ENCODE peak calls at places on chromosomes 3 and 15, in four cellular contexts. L is IMR-90, E is A549, T is H1. O is an unnamed sample.

GRCh38 chr3:17852217-17852616 is 109.8 kb upstream of the TBC1D5 start:
- DNase-seq in E (no peak), L (no peak), T (no peak), O (no peak)

GRCh38 chr15:63948436-63948835 is 97.8 kb downstream of the DAPK2 start:
- DNase-seq in L (no peak), T (peak), E (no peak), O (no peak)

GRCh38 chr3:4978259-4978965 is 825 bp upstream of the BHLHE40 start:
- DNase-seq in E (peak), L (peak), T (peak), O (peak)

GRCh38 chr3:147118611-147119010 is 287.7 kb downstream of the ZIC4 start:
- DNase-seq in L (no peak), T (no peak), E (no peak), O (no peak)

GRCh38 chr15:79644091-79644490 is 212.0 kb downstream of the MINAR1 start:
- DNase-seq in E (peak), L (peak), T (no peak), O (no peak)

GRCh38 chr3:123620338-123620737 is 35.5 kb upstream of the HACD2 start:
- DNase-seq in E (no peak), L (peak), T (no peak), O (no peak)

GRCh38 chr3:157204431-157204830 is 44.5 kb upstream of the CCNL1 start:
- DNase-seq in T (no peak), E (no peak), L (peak), O (no peak)

GRCh38 chr3:10375296-10376053 is 54.6 kb upstream of the SEC13 start:
- DNase-seq in T (no peak), E (no peak), L (no peak), O (no peak)

GRCh38 chr15:43541785-43542184 is 24.4 kb downstream of the MAP1A start:
- DNase-seq in L (peak), E (no peak), T (no peak), O (no peak)

GRCh38 chr3:67075295-67075694 is 77.2 kb downstream of the KBTBD8 start:
- DNase-seq in L (no peak), E (no peak), T (no peak), O (no peak)

GRCh38 chr3:45381168-45381852 is 7.1 kb upstream of the LARS2 start:
- DNase-seq in L (no peak), T (no peak), E (no peak), O (no peak)

GRCh38 chr3:69282191-69282590 is 103.7 kb downstream of the FRMD4B start:
- DNase-seq in T (no peak), E (no peak), L (no peak), O (no peak)

GRCh38 chr15:24898715-24899278 is 56.0 kb upstream of the SNRPN start:
- DNase-seq in T (peak), E (no peak), L (no peak), O (no peak)

GRCh38 chr15:81152799-81153198 is 18.7 kb downstream of the CFAP161 start:
- DNase-seq in E (no peak), L (peak), T (no peak), O (no peak)

GRCh38 chr15:63318344-63318743 is 40.9 kb downstream of the APH1B start:
- DNase-seq in E (no peak), T (no peak), L (no peak), O (no peak)

GRCh38 chr3:48502121-48502520 is 1.9 kb downstream of the SHISA5 start:
- DNase-seq in E (no peak), T (no peak), L (no peak), O (no peak)

GRCh38 chr3:66823010-66823399 is 175.1 kb upstream of the KBTBD8 start:
- DNase-seq in T (no peak), L (no peak), E (no peak), O (no peak)

GRCh38 chr15:40891810-40892448 is 2.3 kb upstream of the VPS18 start:
- DNase-seq in E (no peak), L (peak), T (no peak), O (no peak)

GRCh38 chr3:113111308-113111707 is 100.0 kb upstream of the BOC start:
- DNase-seq in E (no peak), T (no peak), L (peak), O (peak)

GRCh38 chr15:78709263-78709882 is 68.4 kb upstream of the CHRNB4 start:
- DNase-seq in E (peak), L (peak), T (peak), O (peak)

GRCh38 chr3:123286308-123287023 is 84.7 kb downstream of the SEC22A start:
- DNase-seq in L (peak), E (peak), T (peak), O (peak)

GRCh38 chr3:12308517-12308916 is 19.6 kb downstream of the PPARG start:
- DNase-seq in T (no peak), E (peak), L (peak), O (no peak)

GRCh38 chr3:171028025-171028778 is 1.7 kb upstream of the SLC2A2 start:
- DNase-seq in L (peak), E (no peak), T (peak), O (peak)

GRCh38 chr3:114863848-114864247 is 283.2 kb downstream of the ZBTB20 start:
- DNase-seq in E (no peak), T (no peak), L (no peak), O (no peak)

GRCh38 chr3:22951910-22952309 is 251.2 kb upstream of the UBE2E2 start:
- DNase-seq in L (no peak), E (no peak), T (no peak), O (no peak)

GRCh38 chr3:11774296-11774877 is 72.3 kb downstream of the TAMM41 start:
- DNase-seq in T (peak), L (peak), E (peak), O (peak)

GRCh38 chr3:158091526-158091925 is 14.7 kb downstream of the SHOX2 start:
- DNase-seq in E (peak), L (peak), T (no peak), O (peak)

GRCh38 chr3:64365877-64366276 is 140.6 kb upstream of the PRICKLE2 start:
- DNase-seq in T (no peak), E (no peak), L (no peak), O (no peak)

GRCh38 chr3:12620305-12620704 is 43.6 kb downstream of the RAF1 start:
- DNase-seq in T (no peak), L (no peak), E (no peak), O (no peak)

GRCh38 chr3:16178628-16178988 is 4.1 kb downstream of the GALNT15 start:
- DNase-seq in T (no peak), L (no peak), E (no peak), O (no peak)

GRCh38 chr3:15632212-15632580 is 30.7 kb downstream of the BTD start:
- DNase-seq in E (no peak), T (no peak), L (no peak), O (no peak)

GRCh38 chr3:71510485-71510884 is 73.0 kb downstream of the FOXP1 start:
- DNase-seq in T (no peak), L (peak), E (peak), O (peak)

GRCh38 chr3:165643433-165643824 is 193.8 kb downstream of the BCHE start:
- DNase-seq in E (no peak), L (peak), T (no peak), O (no peak)

GRCh38 chr15:89515477-89515876 is 19.1 kb upstream of the RHCG start:
- DNase-seq in T (no peak), E (no peak), L (no peak), O (no peak)

GRCh38 chr3:138459619-138460535 is 25.5 kb downstream of the ESYT3 start:
- DNase-seq in E (no peak), T (peak), L (no peak), O (no peak)

GRCh38 chr15:48437178-48437577 is 105.9 kb downstream of the DUT start:
- DNase-seq in L (peak), T (no peak), E (no peak), O (no peak)

GRCh38 chr15:38683382-38684242 is 119.0 kb upstream of the RASGRP1 start:
- DNase-seq in T (peak), L (peak), E (peak), O (peak)

GRCh38 chr3:194080913-194081800 is 54.8 kb upstream of the HES1 start:
- DNase-seq in L (no peak), T (no peak), E (no peak), O (no peak)

GRCh38 chr3:37453393-37454391 is 279.3 kb upstream of the LRRFIP2 start:
- DNase-seq in E (no peak), L (no peak), T (peak), O (no peak)
- TF ChIP-seq MAFK in E (no peak), L (no peak), T (no peak), O (no peak)

GRCh38 chr3:187706966-187707365 is 4.6 kb upstream of the RTP2 start:
- DNase-seq in T (no peak), E (no peak), L (no peak), O (no peak)
- TF ChIP-seq MAFK in T (no peak), E (no peak), L (no peak), O (no peak)

GRCh38 chr15:75731248-75732100 is 18.8 kb upstream of the CSPG4 start:
- DNase-seq in T (peak), E (no peak), L (peak), O (no peak)
- TF ChIP-seq MAFK in T (no peak), E (no peak), L (no peak), O (no peak)

GRCh38 chr3:34419801-34420200 is 621.4 kb downstream of the PDCD6IP start:
- DNase-seq in E (no peak), T (no peak), L (no peak), O (no peak)

GRCh38 chr3:34421762-34422161 is 623.3 kb downstream of the PDCD6IP start:
- DNase-seq in E (no peak), T (no peak), L (no peak), O (no peak)
- TF ChIP-seq MAFK in E (no peak), T (no peak), L (no peak), O (no peak)

O was measured in K562.